ENCODE peak calls at places on chromosomes 3 and 15, in seven cellular contexts. M is astrocyte of the spinal cord; N is stimulated activated CD4-positive, alpha-beta T cell treated with anti-CD3 and anti-CD28 coated beads, Interleukin-15, amount 100 ng/mL, for 1 hour; A is kidney tubule cell; J is progenitor cell of endocrine pancreas; T is activated gamma-delta T cell treated with Interleukin-2 at 50 U/mL for 16 hours; O is left cardiac atrium. S is an unnamed sample.
A peak's percentile ranks its signal among the peaks of the same experiment; 100 is the strongest.

GRCh38 chr3:126758019-126758418 is 54.0 kb downstream of the CHCHD6 start:
- DNase-seq in M (no peak), N (no peak), A (no peak), J (no peak), T (no peak), O (no peak), S (no peak)

GRCh38 chr3:42712716-42713372 is 10.2 kb upstream of the HHATL start:
- DNase-seq in M (no peak), N (no peak), A (no peak), J (peak; percentile 3), T (no peak), O (peak; percentile 8), S (peak; percentile 28)

GRCh38 chr3:140238646-140239314 is 303.8 kb downstream of the CLSTN2 start:
- DNase-seq in M (no peak), N (no peak), A (no peak), J (no peak), T (no peak), O (no peak), S (no peak)

GRCh38 chr3:49415931-49416601 is 3.8 kb downstream of the TCTA start:
- DNase-seq in M (no peak), N (peak; percentile 29), A (peak; percentile 28), J (no peak), T (peak; percentile 45), O (no peak), S (no peak)

GRCh38 chr3:171565671-171566070 is 105.5 kb upstream of the TNIK start:
- DNase-seq in M (no peak), N (no peak), A (no peak), J (no peak), T (no peak), O (no peak), S (no peak)

GRCh38 chr3:49721861-49722781 is 1.6 kb downstream of the GMPPB start:
- DNase-seq in M (no peak), N (no peak), A (no peak), J (peak; percentile 10), T (no peak), O (no peak), S (no peak)

GRCh38 chr15:101179341-101180153 is 72.3 kb downstream of the CHSY1 start:
- DNase-seq in M (peak; percentile 73), N (no peak), A (peak; percentile 20), J (no peak), T (no peak), O (no peak), S (no peak)

GRCh38 chr3:175729466-175729865 is 870.3 kb downstream of the NAALADL2 start:
- DNase-seq in M (no peak), N (no peak), A (no peak), J (no peak), T (no peak), O (no peak), S (no peak)

GRCh38 chr3:188489639-188490405 is 335.9 kb downstream of the LPP start:
- DNase-seq in M (peak; percentile 66), N (no peak), A (peak; percentile 36), J (no peak), T (no peak), O (no peak), S (no peak)

GRCh38 chr3:108124337-108125150 is 33.7 kb upstream of the CD47 start:
- DNase-seq in M (no peak), N (peak; percentile 49), A (peak; percentile 26), J (no peak), T (peak; percentile 39), O (no peak), S (no peak)

GRCh38 chr3:134527037-134527436 is 41.2 kb downstream of the CEP63 start:
- DNase-seq in M (no peak), N (no peak), A (no peak), J (no peak), T (no peak), O (no peak), S (no peak)

GRCh38 chr15:40769310-40770146 is at the start of gene C15orf62:
- DNase-seq in M (peak; percentile 62), N (no peak), A (peak; percentile 96), J (no peak), T (peak; percentile 63), O (no peak), S (peak; percentile 81)

GRCh38 chr3:24854748-24855147 is 360.1 kb upstream of the THRB start:
- DNase-seq in M (no peak), N (no peak), A (no peak), J (no peak), T (no peak), O (no peak), S (no peak)

S was measured in adrenal gland.